ENCODE peak calls at places on chromosomes 5 and 9, in five cellular contexts. B is GM23338, U is breast epithelium, H is fibroblast of lung, I is uterus. C is an unnamed sample.

GRCh38 chr5:42595597-42595996 is 161.0 kb upstream of the CCDC152 start:
- DNase-seq in B (peak; percentile 6), U (no peak), H (no peak), I (no peak), C (no peak)

GRCh38 chr9:93603906-93604326 is 27.5 kb downstream of the PHF2 start:
- DNase-seq in B (no peak), U (no peak), H (no peak), I (peak; percentile 49), C (no peak)

GRCh38 chr5:16025681-16026080 is 153.9 kb downstream of the MARCHF11 start:
- DNase-seq in B (no peak), U (no peak), H (no peak), I (no peak), C (no peak)

GRCh38 chr5:124634228-124634819 is 112.1 kb downstream of the ZNF608 start:
- DNase-seq in B (no peak), U (no peak), H (peak; percentile 34), I (no peak), C (no peak)

GRCh38 chr5:151520294-151520693 is 70.8 kb downstream of the FAT2 start:
- DNase-seq in B (no peak), U (no peak), H (no peak), I (no peak), C (no peak)

GRCh38 chr5:56812110-56812509 is 3.2 kb upstream of the MAP3K1 start:
- DNase-seq in B (no peak), U (no peak), H (no peak), I (no peak), C (no peak)

GRCh38 chr9:419571-420156 is 205.0 kb downstream of the DOCK8 start:
- DNase-seq in B (no peak), U (no peak), H (no peak), I (no peak), C (no peak)

GRCh38 chr5:54942064-54942778 is 43.2 kb downstream of the ESM1 start:
- DNase-seq in B (no peak), U (no peak), H (no peak), I (no peak), C (no peak)

GRCh38 chr5:35745193-35745592 is 111.5 kb upstream of the IL7R start:
- DNase-seq in B (peak; percentile 15), U (no peak), H (no peak), I (no peak), C (no peak)

GRCh38 chr9:130446111-130446861 is 1.5 kb downstream of the ASS1 start:
- DNase-seq in B (peak; percentile 45), U (peak; percentile 81), H (peak; percentile 95), I (peak; percentile 97), C (peak; percentile 71)

GRCh38 chr9:128986671-128987070 is 39.2 kb downstream of the NUP188 start:
- DNase-seq in B (no peak), U (no peak), H (no peak), I (no peak), C (no peak)

GRCh38 chr9:120702075-120702474 is 12.2 kb downstream of the MEGF9 start:
- DNase-seq in B (no peak), U (no peak), H (no peak), I (no peak), C (no peak)

GRCh38 chr5:116672203-116672602 is 97.6 kb upstream of the SEMA6A start:
- DNase-seq in B (no peak), U (no peak), H (no peak), I (no peak), C (no peak)

GRCh38 chr5:154860123-154860522 is 1.7 kb downstream of the CNOT8 start:
- DNase-seq in B (peak; percentile 26), U (no peak), H (peak; percentile 54), I (no peak), C (no peak)

GRCh38 chr5:137470111-137470920 is 28.8 kb downstream of the SPOCK1 start:
- DNase-seq in B (no peak), U (no peak), H (peak; percentile 18), I (no peak), C (no peak)

DNA sequence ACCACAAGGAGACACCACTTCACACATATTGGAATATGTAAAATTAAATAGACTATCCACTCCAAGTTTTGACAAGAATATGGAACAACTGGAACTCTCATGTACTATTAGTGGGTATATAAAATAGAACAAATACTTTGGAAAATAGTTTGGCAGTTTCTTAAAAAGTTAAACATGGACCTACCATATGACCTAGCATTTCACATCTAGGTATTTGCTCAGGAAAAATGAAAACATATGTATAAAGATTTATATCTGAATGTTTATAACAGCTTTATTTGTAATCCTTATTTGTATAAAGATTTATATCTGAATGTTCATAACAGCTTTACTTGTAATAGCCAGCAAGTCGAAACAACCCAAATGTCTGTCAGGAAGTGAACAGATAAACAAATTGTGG is 49.2 kb downstream of the ERP44 start:
- DNase-seq in B (no peak), U (no peak), H (no peak), I (no peak), C (no peak)
- H3K27ac ChIP-seq in B (no peak overlapping the region), U (no peak overlapping the region), H (no peak overlapping the region), I (no peak overlapping the region), C (no peak overlapping the region)

DNA sequence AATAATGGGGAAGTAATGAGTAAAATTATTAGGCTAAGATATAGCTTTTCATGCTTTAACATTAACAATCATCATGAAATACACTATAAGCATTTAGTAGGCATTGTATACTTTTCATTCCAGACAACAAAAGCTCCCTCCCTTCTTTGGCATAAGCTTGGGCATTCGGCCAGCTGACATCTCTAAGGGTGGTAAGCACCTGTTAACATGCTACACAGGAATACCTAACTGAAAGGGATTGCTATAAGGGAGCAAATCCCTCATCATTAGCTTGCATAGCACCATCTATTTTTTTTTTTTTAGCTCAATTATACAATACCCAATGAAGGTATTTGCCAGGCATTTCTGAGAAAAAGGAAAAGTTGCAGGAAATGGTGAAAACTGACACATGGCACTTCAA is 16.6 kb downstream of the STRBP start:
- DNase-seq in B (no peak), U (no peak), H (no peak), I (no peak), C (no peak)
- TF ChIP-seq CTCF in B (no peak), U (no peak), H (no peak), I (no peak), C (no peak)

GRCh38 chr5:134559672-134560071 is 34.2 kb downstream of the JADE2 start:
- DNase-seq in B (no peak), U (no peak), H (no peak), I (no peak), C (no peak)

GRCh38 chr5:134564396-134564795 is 38.9 kb downstream of the JADE2 start:
- DNase-seq in B (no peak), U (no peak), H (no peak), I (no peak), C (no peak)

GRCh38 chr5:134563962-134564361 is 38.5 kb downstream of the JADE2 start:
- DNase-seq in B (no peak), U (no peak), H (no peak), I (no peak), C (no peak)

GRCh38 chr5:134561871-134562296 is 36.4 kb downstream of the JADE2 start:
- DNase-seq in B (peak; percentile 57), U (no peak), H (peak; percentile 70), I (no peak), C (no peak)

DNA sequence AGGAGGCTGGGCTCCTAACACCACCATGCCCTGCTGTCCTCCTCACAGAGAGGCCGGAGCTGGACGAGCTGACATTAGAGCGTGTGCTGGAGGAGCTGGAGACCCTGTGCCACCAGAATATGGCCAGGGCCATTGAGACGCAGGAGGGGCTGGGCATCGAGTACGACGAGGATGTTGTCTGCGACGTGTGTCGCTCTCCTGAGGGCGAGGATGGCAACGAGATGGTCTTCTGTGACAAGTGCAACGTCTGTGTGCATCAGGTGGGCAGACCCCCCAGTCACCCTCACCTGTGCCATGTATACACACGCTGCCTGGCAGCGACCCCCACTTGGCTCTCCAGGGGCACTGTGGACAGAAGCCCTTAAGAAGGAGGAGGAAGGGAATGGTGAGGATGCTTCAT is 35.2 kb downstream of the JADE2 start:
- DNase-seq in B (no peak), U (no peak), H (no peak), I (no peak), C (no peak)
- H3K36me3 ChIP-seq in B (peaks cover 16% of the 10 kb centered on the region), U (peaks cover 26% of the 10 kb centered on the region), H (peaks cover 27% of the 10 kb centered on the region), I (no peaks in the 10 kb centered on the region), C (no peaks in the 10 kb centered on the region)

GRCh38 chr5:61999371-61999770 is 306.6 kb upstream of the KIF2A start:
- DNase-seq in B (no peak), U (no peak), H (no peak), I (no peak), C (no peak)

GRCh38 chr5:62002436-62002835 is 303.6 kb upstream of the KIF2A start:
- DNase-seq in B (no peak), U (no peak), H (no peak), I (no peak), C (no peak)

GRCh38 chr5:62000646-62001045 is 305.4 kb upstream of the KIF2A start:
- DNase-seq in B (no peak), U (no peak), H (no peak), I (no peak), C (no peak)

GRCh38 chr5:62005551-62005950 is 300.5 kb upstream of the KIF2A start:
- DNase-seq in B (no peak), U (no peak), H (no peak), I (no peak), C (no peak)

DNA sequence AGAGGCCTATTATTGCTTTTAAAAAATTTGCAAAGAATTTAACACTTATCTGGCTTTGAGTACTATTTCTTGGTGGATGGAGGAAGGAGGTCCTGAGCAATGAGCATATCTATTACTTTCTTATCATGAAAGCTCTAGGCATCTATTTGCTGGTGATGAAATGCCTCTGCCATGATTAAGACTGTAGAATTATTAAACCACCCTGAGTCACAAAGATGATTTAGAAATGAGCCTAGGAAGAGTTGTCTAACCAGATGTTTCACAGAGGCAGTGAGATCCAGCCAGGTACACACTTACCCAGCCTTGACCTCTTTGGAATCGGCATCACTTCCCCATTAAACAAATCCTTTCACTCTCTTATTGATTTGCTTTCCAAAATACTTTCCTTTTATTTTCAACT is 304.4 kb upstream of the KIF2A start:
- DNase-seq in B (no peak), U (no peak), H (no peak), I (no peak), C (no peak)
- H3K27ac ChIP-seq in B (no peak overlapping the region), U (no peak overlapping the region), H (no peak overlapping the region), I (no peak overlapping the region), C (no peak overlapping the region)

DNA sequence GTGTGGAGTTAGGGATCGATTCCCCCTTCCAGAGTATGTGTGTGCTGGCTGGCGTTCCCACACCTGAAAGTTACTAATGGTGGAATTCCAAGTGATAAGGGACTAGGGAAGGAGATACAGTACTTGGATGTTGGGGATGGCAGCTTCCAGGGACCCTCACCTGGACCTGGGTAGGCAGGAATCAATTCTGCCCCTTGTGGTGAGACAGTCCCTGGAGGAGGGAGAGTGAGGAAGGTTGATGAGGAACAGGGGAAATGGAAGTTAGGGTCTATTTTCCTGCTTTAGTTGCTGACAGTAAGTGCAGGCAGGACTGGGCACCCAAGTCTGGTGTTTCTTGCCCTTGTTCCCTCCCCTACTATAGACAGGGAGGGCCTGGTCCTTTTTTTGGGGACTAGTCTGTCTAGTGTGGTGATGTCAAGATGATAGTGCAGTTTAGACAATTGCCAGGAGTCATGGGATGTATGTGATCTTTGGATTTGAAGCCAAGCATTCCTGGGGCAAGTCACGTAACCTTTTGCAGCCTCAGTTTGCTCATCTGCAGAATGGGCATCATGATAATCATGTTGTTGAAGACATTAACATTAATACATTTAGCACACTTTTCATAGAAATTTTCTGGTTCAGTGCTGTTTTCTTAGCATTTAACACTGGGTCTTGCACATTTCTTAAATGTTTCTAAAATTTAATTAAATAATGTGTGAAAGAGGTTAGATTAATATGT is 51.7 kb downstream of the DAB2IP start:
- DNase-seq in B (peak; percentile 59), U (no peak), H (no peak), I (no peak), C (peak; percentile 12)
- TF ChIP-seq CTCF in B (peak; percentile 43), U (no peak), H (no peak), I (no peak), C (no peak)

C was measured in pancreas.